ENCODE peak calls at places on chromosome 6, in six cellular contexts. Q is SK-N-SH, X is breast epithelium, V is H1, B is prostate gland, J is HCT116. R is an unnamed sample. For H3K9me3 and H3K27me3, the result is how much of the 10 kb centered on the place peaks cover.

GRCh38 chr6:143965503-143966171 is 42.4 kb downstream of the PLAGL1 start:
- DNase-seq in X (no peak), V (no peak), Q (no peak), J (no peak), B (no peak), R (no peak)

GRCh38 chr6:44333942-44334341 is 8.5 kb upstream of the SPATS1 start:
- DNase-seq in Q (no peak), X (no peak), J (no peak), B (no peak), V (no peak), R (no peak)

GRCh38 chr6:30705620-30706019 is 11.5 kb downstream of the MDC1 start:
- DNase-seq in Q (no peak), B (no peak), V (no peak), J (no peak), X (no peak), R (no peak)

GRCh38 chr6:146905313-146905712 is 298.9 kb upstream of the STXBP5 start:
- DNase-seq in V (no peak), J (peak), B (peak), Q (peak), X (peak), R (no peak)

GRCh38 chr6:10720229-10720959 is 2.5 kb upstream of the TMEM14C start:
- DNase-seq in Q (peak), V (no peak), B (no peak), J (no peak), X (no peak), R (peak)

GRCh38 chr6:95511404-95511803 is 65.9 kb upstream of the MANEA start:
- DNase-seq in J (no peak), X (no peak), B (no peak), V (no peak), Q (no peak), R (no peak)

GRCh38 chr6:144150673-144151009 is 324 bp downstream of the STX11 start:
- DNase-seq in X (no peak), J (peak), Q (no peak), B (no peak), V (peak), R (no peak)

GRCh38 chr6:56527934-56528333 is 114.8 kb downstream of the DST start:
- DNase-seq in V (no peak), J (no peak), X (no peak), B (no peak), Q (no peak), R (no peak)

GRCh38 chr6:159633196-159633595 is 59.8 kb downstream of the SOD2 start:
- DNase-seq in X (no peak), Q (peak), V (no peak), B (no peak), J (peak), R (no peak)

GRCh38 chr6:6058054-6058444 is 51.3 kb upstream of the NRN1 start:
- DNase-seq in X (no peak), V (no peak), Q (no peak), B (no peak), J (no peak), R (no peak)

GRCh38 chr6:140230282-140230681 is 855.8 kb upstream of the CITED2 start:
- DNase-seq in Q (no peak), V (no peak), X (no peak), J (no peak), B (peak), R (no peak)

GRCh38 chr6:121670511-121670910 is 235.1 kb downstream of the GJA1 start:
- DNase-seq in J (no peak), B (no peak), Q (no peak), X (no peak), V (no peak), R (no peak)

GRCh38 chr6:121522771-121523386 is 87.4 kb downstream of the GJA1 start:
- DNase-seq in V (no peak), Q (no peak), J (no peak), X (no peak), B (no peak), R (no peak)

GRCh38 chr6:21679761-21680265 is 86.3 kb downstream of the SOX4 start:
- DNase-seq in Q (no peak), B (no peak), J (no peak), V (no peak), X (no peak), R (no peak)

GRCh38 chr6:42241915-42242314 is 24.3 kb upstream of the MRPS10 start:
- DNase-seq in X (no peak), J (no peak), Q (no peak), V (peak), B (no peak), R (no peak)

GRCh38 chr6:160285541-160286105 is 27.0 kb upstream of the SLC22A2 start:
- DNase-seq in J (no peak), X (no peak), V (no peak), B (no peak), Q (no peak), R (no peak)

GRCh38 chr6:132174919-132175318 is 223.7 kb upstream of the CCN2 start:
- DNase-seq in B (no peak), Q (no peak), X (no peak), V (no peak), J (no peak), R (no peak)
- H3K9me3 ChIP-seq in B (under half), Q (under half), X (under half), V (under half), J (under half), R (under half)

GRCh38 chr6:106908386-106908840 is 66.1 kb downstream of the CD24 start:
- DNase-seq in V (no peak), X (no peak), Q (no peak), J (no peak), B (no peak), R (no peak)
- TF ChIP-seq POLR2AphosphoS5 in V (no peak), X (no peak), Q (no peak), J (no peak), B (no peak), R (no peak)

GRCh38 chr6:1389791-1390070 is 355 bp downstream of the FOXF2 start:
- DNase-seq in X (no peak), Q (no peak), B (no peak), J (no peak), V (no peak), R (no peak)
- H3K27me3 ChIP-seq in X (half or more), Q (half or more), B (under half), J (under half), V (half or more), R (under half)

GRCh38 chr6:23339268-23339667 is 769.9 kb downstream of the HDGFL1 start:
- DNase-seq in V (no peak), Q (no peak), J (no peak), X (no peak), B (no peak), R (no peak)

GRCh38 chr6:23348185-23348584 is 777.8 kb upstream of the NRSN1 start:
- DNase-seq in X (no peak), V (no peak), J (no peak), B (no peak), Q (peak), R (no peak)

GRCh38 chr6:23349521-23350147 is 776.4 kb upstream of the NRSN1 start:
- DNase-seq in B (no peak), Q (peak), X (no peak), J (peak), V (no peak), R (no peak)

DNA sequence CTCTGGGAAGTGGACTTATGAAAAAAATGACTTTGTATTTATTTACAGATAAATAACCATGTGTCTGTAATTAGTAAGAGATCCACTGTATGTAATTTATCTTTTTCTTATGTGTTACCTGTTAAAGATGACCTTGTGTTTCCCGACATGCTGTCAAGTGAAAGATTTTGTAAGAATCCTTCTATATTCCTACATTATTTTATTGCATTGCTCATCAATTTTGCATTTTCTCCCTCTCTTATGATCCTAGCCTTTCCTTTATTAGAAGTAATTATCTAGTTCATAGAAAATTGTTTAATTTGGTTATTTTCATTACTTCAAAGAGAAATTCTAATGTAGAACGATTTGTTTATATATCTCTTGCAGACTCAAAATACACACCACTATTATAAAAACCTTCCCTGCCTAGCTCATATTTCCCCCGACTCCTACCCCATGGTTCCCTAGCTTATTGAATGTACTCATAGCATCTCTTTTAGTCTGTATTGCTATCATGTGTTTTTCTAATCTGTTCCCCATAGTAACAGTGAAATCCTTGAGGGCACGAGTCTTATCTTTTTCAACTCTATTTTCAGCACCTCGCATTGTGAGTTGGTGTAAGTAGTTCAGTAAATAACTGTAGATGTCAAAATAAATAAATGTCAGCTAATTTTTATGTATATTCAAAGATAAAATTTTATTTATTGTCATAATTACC is 774.4 kb downstream of the HDGFL1 start:
- DNase-seq in J (no peak), V (no peak), X (no peak), Q (no peak), B (no peak), R (no peak)
- H3K9me3 ChIP-seq in J (under half), V (under half), X (under half), Q (under half), B (under half), R (under half)